ENCODE peak calls at places on chromosomes 13 and 19, in four cellular contexts. V, P, D and M are unnamed samples.

GRCh38 chr13:66950666-66951065 is 279.5 kb downstream of the PCDH9 start:
- DNase-seq in V (no peak), P (no peak), D (no peak), M (no peak)

GRCh38 chr13:24664726-24665409 is 15.3 kb upstream of the ATP12A start:
- DNase-seq in V (no peak), P (no peak), D (no peak), M (no peak)

GRCh38 chr13:92821324-92821723 is 405.3 kb upstream of the GPC6 start:
- DNase-seq in V (no peak), P (no peak), D (no peak), M (no peak)

GRCh38 chr13:77779461-77780272 is 82.2 kb downstream of the SLAIN1 start:
- DNase-seq in V (peak; percentile 10), P (no peak), D (peak; percentile 17), M (peak; percentile 31)

GRCh38 chr13:66200555-66200954 is 1029.6 kb downstream of the PCDH9 start:
- DNase-seq in V (no peak), P (no peak), D (no peak), M (no peak)

GRCh38 chr13:53250272-53250875 is 221.8 kb downstream of the OLFM4 start:
- DNase-seq in V (peak; percentile 42), P (no peak), D (peak; percentile 44), M (peak; percentile 37)

GRCh38 chr13:53920916-53921315 is 892.3 kb downstream of the OLFM4 start:
- DNase-seq in V (peak; percentile 2), P (no peak), D (no peak), M (no peak)

GRCh38 chr13:26247011-26247410 is 6.9 kb upstream of the CDK8 start:
- DNase-seq in V (no peak), P (no peak), D (no peak), M (no peak)

GRCh38 chr19:43594710-43595604 is 977 bp downstream of the IRGQ start:
- DNase-seq in V (peak; percentile 66), P (peak; percentile 67), D (peak; percentile 55), M (peak; percentile 70)

GRCh38 chr19:54399189-54399588 is 16.1 kb upstream of the TTYH1 start:
- DNase-seq in V (no peak), P (no peak), D (peak; percentile 75), M (no peak)

GRCh38 chr19:15701757-15702589 is 25.9 kb upstream of the OR10H2 start:
- DNase-seq in V (no peak), P (no peak), D (peak; percentile 17), M (no peak)

GRCh38 chr19:47109177-47109540 is 4.4 kb downstream of the ZC3H4 start:
- DNase-seq in V (no peak), P (no peak), D (no peak), M (no peak)

GRCh38 chr19:2517881-2518601 is 42.1 kb downstream of the GADD45B start:
- DNase-seq in V (no peak), P (no peak), D (no peak), M (no peak)

GRCh38 chr13:21458457-21458815 is 667 bp downstream of the ZDHHC20 start:
- DNase-seq in V (peak; percentile 36), P (peak; percentile 38), D (peak; percentile 52), M (peak; percentile 28)

GRCh38 chr13:111537843-111538499 is 217.5 kb downstream of the TEX29 start:
- DNase-seq in V (no peak), P (no peak), D (no peak), M (no peak)

GRCh38 chr13:49806126-49806536 is 13.6 kb upstream of the KPNA3 start:
- DNase-seq in V (no peak), P (no peak), D (no peak), M (no peak)

GRCh38 chr19:47013041-47013517 is 6.6 kb upstream of the NPAS1 start:
- DNase-seq in V (peak; percentile 88), P (peak; percentile 35), D (peak; percentile 91), M (peak; percentile 91)

GRCh38 chr13:112754281-112755025 is 64.6 kb downstream of the ATP11A start:
- DNase-seq in V (no peak), P (no peak), D (no peak), M (no peak)
- TF ChIP-seq CTCF in V (no peak), P (no peak), D (no peak), M (no peak)

GRCh38 chr19:38583219-38583984 is 34.4 kb downstream of the MAP4K1 start:
- DNase-seq in V (no peak), P (no peak), D (no peak), M (no peak)
- TF ChIP-seq CTCF in V (no peak), P (no peak), D (no peak), M (no peak)

GRCh38 chr13:46468570-46468969 is 81.5 kb upstream of the RUBCNL start:
- DNase-seq in V (no peak), P (no peak), D (no peak), M (no peak)
- TF ChIP-seq CTCF in V (no peak), P (no peak), D (no peak), M (no peak)

DNA sequence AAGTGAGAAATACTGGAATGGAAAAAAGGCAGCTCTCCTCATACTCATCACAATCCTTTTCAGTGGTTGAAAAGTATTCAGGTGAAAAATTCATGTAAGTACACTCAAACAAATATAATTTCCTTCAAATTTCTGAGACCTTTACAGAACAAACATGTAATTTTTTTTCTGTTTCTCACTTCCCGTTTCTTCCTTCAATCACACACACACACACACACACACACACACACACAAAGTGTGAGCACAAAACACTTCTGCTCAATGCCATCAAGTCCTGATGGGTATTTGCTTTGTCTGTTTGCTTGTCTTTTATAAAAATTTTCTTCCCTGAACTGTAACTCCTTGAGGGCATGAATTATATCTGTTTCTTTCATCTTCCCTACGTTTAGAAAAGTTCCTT is 110.6 kb downstream of the LIG4 start:
- DNase-seq in V (no peak), P (no peak), D (no peak), M (no peak)
- TF ChIP-seq CTCF in V (no peak), P (no peak), D (no peak), M (no peak)

GRCh38 chr13:109496216-109496615 is 290.2 kb downstream of the IRS2 start:
- DNase-seq in V (no peak), P (no peak), D (no peak), M (no peak)

GRCh38 chr13:109497917-109498316 is 288.5 kb downstream of the IRS2 start:
- DNase-seq in V (no peak), P (no peak), D (no peak), M (no peak)

GRCh38 chr13:109494955-109495354 is 291.4 kb downstream of the IRS2 start:
- DNase-seq in V (no peak), P (no peak), D (no peak), M (no peak)

DNA sequence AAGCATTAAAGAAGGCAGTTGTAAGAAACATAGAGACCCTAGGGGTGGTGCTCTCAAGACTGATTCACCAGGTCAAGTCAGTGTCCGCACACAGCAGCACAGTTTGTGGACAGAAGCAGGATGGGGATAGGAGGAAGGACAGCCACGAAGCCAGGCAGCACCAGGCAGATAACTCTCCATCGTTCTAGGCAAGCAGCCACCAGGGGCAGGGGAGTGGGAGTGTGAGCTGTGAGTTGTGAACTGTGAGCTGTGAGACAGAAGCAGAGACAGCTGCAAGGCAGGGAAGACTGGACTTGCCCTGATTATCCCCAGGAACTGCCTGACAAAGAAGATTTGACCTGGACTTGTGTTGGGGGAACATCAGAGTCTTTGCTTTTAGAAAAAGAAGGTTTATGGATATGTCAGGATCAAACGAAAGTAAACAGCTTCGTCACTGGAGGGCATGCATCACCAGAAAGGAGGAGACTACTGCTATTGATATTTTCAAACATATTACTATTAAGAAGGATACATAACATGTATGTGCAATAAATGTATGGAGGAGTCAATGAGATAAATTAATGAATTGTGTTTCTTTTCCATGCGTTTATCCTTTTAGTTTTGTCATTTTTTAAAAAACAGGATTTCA is 286.1 kb downstream of the IRS2 start:
- DNase-seq in V (peak; percentile 38), P (no peak), D (no peak), M (peak; percentile 37)
- TF ChIP-seq CTCF in V (no peak), P (no peak), D (no peak), M (no peak)

GRCh38 chr13:34011552-34012085 is 193.7 kb downstream of the RFC3 start:
- DNase-seq in V (no peak), P (no peak), D (no peak), M (no peak)
- TF ChIP-seq CTCF in V (no peak), P (no peak), D (no peak), M (no peak)

GRCh38 chr13:40993987-40994386 is 25.1 kb downstream of the ELF1 start:
- DNase-seq in V (no peak), P (no peak), D (peak; percentile 53), M (no peak)
- TF ChIP-seq CTCF in V (no peak), P (no peak), D (no peak), M (no peak)

GRCh38 chr19:44785993-44786392 is 8.3 kb downstream of the CBLC start:
- DNase-seq in V (no peak), P (no peak), D (no peak), M (no peak)

GRCh38 chr19:44782729-44783128 is 5.0 kb downstream of the CBLC start:
- DNase-seq in V (no peak), P (no peak), D (no peak), M (no peak)

GRCh38 chr19:44785271-44785670 is 7.6 kb downstream of the CBLC start:
- DNase-seq in V (no peak), P (no peak), D (no peak), M (no peak)

GRCh38 chr19:44779150-44779549 is 1.5 kb downstream of the CBLC start:
- DNase-seq in V (no peak), P (no peak), D (no peak), M (no peak)

DNA sequence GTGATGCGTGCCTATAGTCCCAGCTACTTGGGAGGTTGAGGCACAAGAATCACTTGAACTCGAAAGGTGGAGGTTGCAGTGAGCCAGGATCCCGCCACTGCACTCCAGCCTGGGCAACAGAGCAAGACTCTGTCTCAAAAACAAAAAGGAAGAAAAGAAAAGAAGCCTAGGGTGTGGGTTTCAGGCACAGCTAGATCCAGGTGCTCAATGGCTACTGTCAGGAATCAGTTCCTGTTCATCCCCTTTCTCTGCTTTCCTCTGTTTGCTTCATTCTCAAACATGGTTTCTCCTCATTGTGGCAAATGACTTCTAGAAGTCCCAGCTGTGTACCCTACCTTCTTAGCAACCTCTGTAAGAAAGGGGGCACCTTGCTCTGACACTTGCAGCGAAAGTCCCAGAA is 5.9 kb downstream of the CBLC start:
- DNase-seq in V (no peak), P (no peak), D (no peak), M (no peak)
- TF ChIP-seq CTCF in V (no peak), P (no peak), D (no peak), M (no peak)

DNA sequence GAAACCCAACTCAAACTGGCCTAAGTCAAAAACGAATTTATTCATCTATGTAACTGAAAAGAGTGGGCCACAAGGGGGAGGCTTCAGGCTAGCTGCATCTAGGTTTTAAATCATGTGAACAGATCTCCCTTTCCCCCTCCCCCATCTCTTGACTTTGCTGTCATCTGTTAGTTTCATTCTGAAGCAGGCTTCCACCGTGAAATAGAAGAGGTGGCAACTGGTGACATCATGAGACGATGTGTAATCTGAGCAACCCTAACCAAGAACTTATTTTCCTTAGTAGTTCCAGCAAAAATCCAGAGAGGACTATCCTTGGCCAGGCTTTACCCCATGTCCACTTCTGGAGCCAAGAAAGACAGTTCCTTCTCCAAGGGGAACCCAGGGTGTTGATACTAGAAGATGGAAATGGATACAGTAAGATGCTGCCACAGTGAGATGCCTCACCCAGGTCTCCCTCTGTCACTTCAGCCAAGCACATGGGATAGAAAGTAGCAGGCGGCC is 9.4 kb downstream of the SAMD4B start:
- DNase-seq in V (no peak), P (no peak), D (no peak), M (no peak)
- TF ChIP-seq CTCF in V (no peak), P (no peak), D (no peak), M (no peak)

GRCh38 chr19:4547303-4548237 is 7.7 kb upstream of the LRG1 start:
- DNase-seq in V (no peak), P (no peak), D (peak; percentile 51), M (no peak)
- TF ChIP-seq CTCF in V (no peak), P (no peak), D (peak; percentile 21), M (no peak)